ENCODE peak calls at places on chromosomes 5 and 9, in eight cellular contexts. B is CD4-positive, CD25-positive, alpha-beta regulatory T cell; O is AG04450; J is heart left ventricle; P is fibroblast of lung; R is endothelial cell of umbilical vein; Z is GM23248; T is GM12878. V is an unnamed sample. For H3K9me3, the result is how much of the 10 kb centered on the place peaks cover.

GRCh38 chr5:172641359-172642045 is 439 bp downstream of the NEURL1B start:
- DNase-seq in O (no peak), T (no peak), Z (no peak), R (no peak), P (no peak), B (no peak), J (no peak), V (no peak)

GRCh38 chr5:165244407-165244806 is 1739.0 kb downstream of the MAT2B start:
- DNase-seq in O (no peak), Z (no peak), B (no peak), J (no peak), R (no peak), P (no peak), T (no peak), V (no peak)

GRCh38 chr9:95801797-95802196 is 73.7 kb upstream of the ERCC6L2 start:
- DNase-seq in O (no peak), Z (no peak), T (no peak), R (peak), J (no peak), B (no peak), P (no peak), V (no peak)

GRCh38 chr9:114662081-114662989 is 4.7 kb upstream of the TEX53 start:
- DNase-seq in T (no peak), R (peak), J (no peak), P (peak), O (no peak), Z (peak), B (peak), V (peak)

GRCh38 chr9:13279284-13280162 is at the start of gene MPDZ:
- DNase-seq in P (peak), Z (peak), R (peak), J (peak), T (no peak), O (no peak), B (no peak), V (no peak)

GRCh38 chr9:22073349-22073748 is 64.2 kb upstream of the CDKN2B start:
- DNase-seq in P (no peak), B (no peak), Z (no peak), J (no peak), R (no peak), O (no peak), T (no peak), V (no peak)

GRCh38 chr5:115627295-115627825 is 1.5 kb upstream of the TMED7 start:
- DNase-seq in R (no peak), P (no peak), B (no peak), O (no peak), T (no peak), Z (peak), J (no peak), V (no peak)

GRCh38 chr5:30405821-30406220 is 787.7 kb upstream of the CDH6 start:
- DNase-seq in O (no peak), T (no peak), R (no peak), Z (no peak), J (no peak), B (no peak), P (no peak), V (no peak)

GRCh38 chr9:93451762-93452709 is 551 bp downstream of the FAM120A start:
- DNase-seq in O (no peak), B (peak), Z (peak), T (no peak), J (peak), R (peak), P (peak), V (peak)

GRCh38 chr5:139431706-139432105 is 7.6 kb downstream of the DNAJC18 start:
- DNase-seq in Z (no peak), O (no peak), R (no peak), T (no peak), B (no peak), J (no peak), P (no peak), V (no peak)

GRCh38 chr5:96876292-96876850 is at the start of gene ERAP2:
- DNase-seq in Z (peak), O (no peak), P (peak), R (peak), B (peak), T (no peak), J (no peak), V (no peak)

GRCh38 chr9:81833563-81834345 is 94.5 kb upstream of the SPATA31D4 start:
- DNase-seq in P (peak), B (no peak), Z (peak), T (no peak), O (no peak), J (no peak), R (peak), V (no peak)

GRCh38 chr9:95457769-95458168 is 59.0 kb downstream of the PTCH1 start:
- DNase-seq in R (no peak), B (no peak), O (peak), P (peak), T (no peak), Z (no peak), J (no peak), V (no peak)

GRCh38 chr5:173762930-173763329 is 125.2 kb upstream of the CPEB4 start:
- DNase-seq in R (no peak), B (no peak), J (no peak), T (no peak), Z (no peak), P (no peak), O (no peak), V (no peak)

DNA sequence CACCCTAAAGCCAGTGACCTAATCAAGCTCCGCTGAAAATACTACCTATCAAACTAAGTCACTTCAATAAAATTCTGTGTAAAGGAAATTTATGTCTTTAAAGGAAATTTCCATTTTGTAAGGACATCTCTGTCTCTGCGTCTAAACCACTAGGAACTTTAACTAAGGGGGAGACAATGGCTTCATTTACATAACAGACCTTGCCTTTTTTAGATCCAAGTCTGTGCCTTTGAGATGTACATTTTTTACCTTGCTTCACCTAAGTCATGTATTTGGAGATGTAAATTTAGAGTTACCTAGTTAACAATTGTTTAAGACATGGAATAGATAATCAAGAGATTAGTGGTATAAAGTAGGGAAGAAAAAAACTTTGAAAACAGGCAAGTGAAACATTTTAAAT is 10.2 kb upstream of the GLT6D1 start:
- DNase-seq in J (no peak), Z (no peak), P (no peak), O (no peak), T (no peak), B (no peak), R (no peak), V (no peak)
- H3K9me3 ChIP-seq in J (half or more), Z (under half), P (under half), O (under half), T (under half), B (under half), R (under half), V (under half)

GRCh38 chr5:180274695-180275094 is 17.2 kb downstream of the MAPK9 start:
- DNase-seq in Z (no peak), O (no peak), R (no peak), J (no peak), B (no peak), P (no peak), T (no peak), V (no peak)

DNA sequence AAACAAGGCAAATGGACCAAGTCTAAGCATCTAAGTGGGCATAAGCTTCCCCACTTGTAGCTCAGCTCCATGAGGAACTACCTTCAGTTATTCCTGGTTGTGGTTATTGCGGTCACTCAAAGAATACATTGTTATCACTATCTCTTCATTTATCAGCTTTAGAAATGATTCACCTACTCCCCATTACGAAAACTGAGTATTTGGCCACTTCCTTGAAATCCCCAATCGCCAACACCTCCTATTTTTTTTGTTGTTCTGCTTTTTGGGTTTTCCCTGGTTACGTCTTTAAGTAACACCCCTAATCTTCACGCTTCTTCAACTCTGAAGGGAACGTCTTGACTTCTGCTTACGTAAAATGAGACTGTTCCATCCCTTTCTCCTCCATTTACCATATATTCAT is 20.7 kb downstream of the MAPK9 start:
- DNase-seq in T (no peak), B (no peak), Z (no peak), J (no peak), P (no peak), R (no peak), O (no peak), V (no peak)
- H3K9me3 ChIP-seq in T (under half), B (under half), Z (under half), J (half or more), P (under half), R (under half), O (under half), V (under half)

GRCh38 chr9:123662057-123662776 is 267.7 kb downstream of the DENND1A start:
- DNase-seq in B (no peak), T (peak), J (no peak), P (no peak), O (no peak), R (no peak), Z (no peak), V (no peak)

GRCh38 chr9:123659358-123659757 is 270.6 kb downstream of the DENND1A start:
- DNase-seq in T (no peak), P (no peak), Z (no peak), O (no peak), B (no peak), R (no peak), J (no peak), V (no peak)

GRCh38 chr9:123660691-123661090 is 269.2 kb downstream of the DENND1A start:
- DNase-seq in P (no peak), T (no peak), O (no peak), J (no peak), R (no peak), B (no peak), Z (no peak), V (no peak)

GRCh38 chr9:123658792-123659191 is 271.1 kb downstream of the DENND1A start:
- DNase-seq in J (no peak), P (no peak), T (no peak), Z (no peak), R (no peak), O (no peak), B (no peak), V (no peak)

GRCh38 chr9:123663529-123663928 is 266.4 kb downstream of the DENND1A start:
- DNase-seq in J (no peak), B (no peak), Z (no peak), P (no peak), O (no peak), T (no peak), R (no peak), V (no peak)
- H3K9me3 ChIP-seq in J (half or more), B (under half), Z (under half), P (under half), O (under half), T (under half), R (under half), V (under half)

DNA sequence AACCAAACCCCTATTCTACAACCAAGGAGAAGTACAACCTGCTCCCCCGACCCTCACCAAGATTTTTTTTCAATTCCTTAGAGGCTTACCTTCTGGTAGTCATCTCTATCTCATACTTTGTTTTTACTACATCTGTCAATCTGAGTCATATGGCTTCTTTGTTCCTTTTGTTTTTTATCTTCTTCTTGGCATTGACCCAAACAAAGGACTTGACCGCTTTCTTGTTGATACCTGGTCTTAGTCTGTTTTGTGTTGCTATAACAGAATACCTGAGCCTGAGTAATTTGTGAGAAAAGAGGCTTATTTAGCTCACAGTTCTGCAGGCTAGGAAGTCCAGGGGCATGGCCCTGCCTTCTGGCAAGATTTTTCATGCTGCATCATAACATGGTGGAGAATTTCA is 352.7 kb downstream of the MLLT3 start:
- DNase-seq in R (no peak), B (no peak), Z (no peak), J (no peak), P (no peak), O (no peak), T (no peak), V (no peak)
- H3K9me3 ChIP-seq in R (under half), B (under half), Z (under half), J (under half), P (under half), O (under half), T (under half), V (under half)

GRCh38 chr5:3943803-3944202 is 348.2 kb downstream of the IRX1 start:
- DNase-seq in T (no peak), Z (no peak), R (no peak), O (no peak), B (no peak), P (no peak), J (no peak), V (no peak)
- H3K9me3 ChIP-seq in T (under half), Z (under half), R (under half), O (under half), B (under half), P (under half), J (under half), V (under half)

GRCh38 chr5:33901176-33901575 is 9.4 kb upstream of the ADAMTS12 start:
- DNase-seq in B (no peak), R (no peak), J (no peak), P (peak), O (peak), T (no peak), Z (peak), V (no peak)

GRCh38 chr5:33903118-33903517 is 11.3 kb upstream of the ADAMTS12 start:
- DNase-seq in T (no peak), B (no peak), J (no peak), O (no peak), R (no peak), P (no peak), Z (no peak), V (no peak)

GRCh38 chr5:33905381-33905780 is 13.6 kb upstream of the ADAMTS12 start:
- DNase-seq in T (no peak), P (peak), Z (no peak), B (no peak), J (no peak), R (no peak), O (no peak), V (no peak)
- H3K9me3 ChIP-seq in T (under half), P (under half), Z (under half), B (under half), J (under half), R (under half), O (under half), V (under half)

GRCh38 chr5:27158171-27158570 is 119.8 kb upstream of the CDH9 start:
- DNase-seq in Z (no peak), P (no peak), O (no peak), J (no peak), R (no peak), T (no peak), B (no peak), V (no peak)

DNA sequence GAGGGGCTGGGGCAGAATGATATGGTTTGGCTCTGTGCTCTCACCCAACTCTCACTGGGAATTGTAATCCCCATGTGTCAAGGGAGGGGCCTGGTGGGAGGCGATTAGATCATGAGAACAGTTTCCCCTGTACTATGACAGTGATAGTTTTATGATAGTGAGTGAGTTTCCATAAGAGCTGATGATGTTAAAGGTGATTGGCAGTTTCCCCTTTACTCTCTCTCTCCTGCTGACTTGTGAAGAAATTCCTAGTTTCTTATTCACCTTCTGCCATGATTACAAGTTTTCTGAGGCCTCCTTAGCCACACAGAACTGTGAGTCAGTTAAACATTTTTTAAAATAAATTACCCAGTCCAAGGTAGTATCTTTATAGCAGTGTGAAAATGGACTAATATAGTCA is 120.4 kb upstream of the CDH9 start:
- DNase-seq in Z (no peak), T (no peak), O (no peak), B (no peak), J (no peak), R (no peak), P (no peak), V (no peak)
- H3K9me3 ChIP-seq in Z (under half), T (under half), O (under half), B (under half), J (under half), R (under half), P (under half), V (under half)

GRCh38 chr9:8179381-8180053 is 379.9 kb upstream of the DMAC1 start:
- DNase-seq in O (no peak), R (no peak), J (no peak), P (no peak), B (no peak), Z (no peak), T (no peak), V (no peak)
- H3K9me3 ChIP-seq in O (under half), R (under half), J (under half), P (under half), B (under half), Z (under half), T (under half), V (under half)

GRCh38 chr5:180849827-180850226 is 11.2 kb downstream of the ZFP62 start:
- DNase-seq in J (no peak), B (no peak), R (no peak), O (no peak), P (no peak), Z (no peak), T (no peak), V (no peak)

GRCh38 chr5:180848878-180849277 is 12.2 kb downstream of the ZFP62 start:
- DNase-seq in T (no peak), P (no peak), B (no peak), R (no peak), J (no peak), Z (no peak), O (no peak), V (no peak)

GRCh38 chr5:180847053-180847452 is 14.0 kb downstream of the ZFP62 start:
- DNase-seq in B (no peak), Z (no peak), O (no peak), R (no peak), T (no peak), P (no peak), J (no peak), V (no peak)

GRCh38 chr5:180850434-180851078 is 10.5 kb downstream of the ZFP62 start:
- DNase-seq in J (no peak), O (no peak), B (no peak), Z (no peak), P (no peak), R (no peak), T (no peak), V (no peak)

DNA sequence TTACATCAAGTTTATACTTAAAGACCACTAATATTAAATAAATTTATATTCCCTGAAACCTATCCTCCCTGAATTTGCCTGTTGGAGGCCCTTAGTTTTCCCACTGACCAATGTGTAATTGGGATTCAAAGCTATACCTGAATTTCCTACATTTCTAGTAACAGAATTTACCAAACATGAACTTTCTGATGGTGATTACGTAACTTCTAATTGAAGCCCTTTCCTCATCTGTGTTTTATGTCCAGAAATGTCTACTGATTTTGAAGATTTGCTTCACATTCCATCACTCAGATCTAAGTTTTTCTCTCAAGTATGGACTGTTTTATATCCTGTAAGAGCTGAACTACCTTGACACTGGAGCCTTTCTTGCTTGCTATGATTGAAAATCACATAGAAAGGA is 12.8 kb downstream of the ZFP62 start:
- DNase-seq in Z (no peak), T (no peak), R (no peak), P (no peak), B (no peak), J (no peak), O (no peak), V (no peak)
- H3K9me3 ChIP-seq in Z (under half), T (under half), R (under half), P (under half), B (under half), J (under half), O (under half), V (under half)